ENCODE peak calls at places on chromosomes 13 and 19, in six cellular contexts. L, C, R, W, X and J are unnamed samples. For H3K4me1, the result is how much of the 10 kb centered on the place peaks cover.

GRCh38 chr13:19720039-19720438 is 62.7 kb downstream of the PSPC1 start:
- DNase-seq in L (no peak), C (no peak), R (no peak), W (no peak), X (no peak), J (no peak)

GRCh38 chr19:30718728-30719127 is 346.5 kb downstream of the ZNF536 start:
- DNase-seq in L (no peak), C (no peak), R (no peak), W (no peak), X (no peak), J (no peak)

GRCh38 chr19:48798937-48799336 is 11.9 kb downstream of the BCAT2 start:
- DNase-seq in L (no peak), C (no peak), R (no peak), W (no peak), X (no peak), J (no peak)

GRCh38 chr19:33052352-33052972 is 12.2 kb downstream of the RHPN2 start:
- DNase-seq in L (no peak), C (peak), R (no peak), W (peak), X (no peak), J (peak)

GRCh38 chr19:1566392-1567115 is 1.6 kb downstream of the MEX3D start:
- DNase-seq in L (peak), C (peak), R (no peak), W (peak), X (peak), J (peak)

GRCh38 chr19:42487025-42487797 is 41.1 kb downstream of the CEACAM1 start:
- DNase-seq in L (no peak), C (no peak), R (no peak), W (no peak), X (no peak), J (no peak)

GRCh38 chr19:16969127-16969526 is 57.5 kb downstream of the CPAMD8 start:
- DNase-seq in L (no peak), C (no peak), R (no peak), W (no peak), X (no peak), J (no peak)

GRCh38 chr13:49789961-49790360 is 2.5 kb downstream of the KPNA3 start:
- DNase-seq in L (no peak), C (no peak), R (no peak), W (no peak), X (no peak), J (no peak)

GRCh38 chr13:26440111-26440510 is 117.4 kb upstream of the WASF3 start:
- DNase-seq in L (no peak), C (peak), R (no peak), W (no peak), X (no peak), J (no peak)

GRCh38 chr13:103187621-103188020 is 121.4 kb upstream of the SLC10A2 start:
- DNase-seq in L (no peak), C (no peak), R (no peak), W (no peak), X (no peak), J (no peak)

GRCh38 chr13:27079421-27079958 is 92.1 kb downstream of the USP12 start:
- DNase-seq in L (no peak), C (peak), R (no peak), W (no peak), X (no peak), J (no peak)

GRCh38 chr13:41523396-41523795 is 66.0 kb downstream of the RGCC start:
- DNase-seq in L (no peak), C (no peak), R (no peak), W (no peak), X (no peak), J (no peak)

GRCh38 chr13:33497146-33497845 is 211.7 kb upstream of the STARD13 start:
- DNase-seq in L (no peak), C (peak), R (no peak), W (no peak), X (no peak), J (no peak)
- H3K4me1 ChIP-seq in L (under half), C (under half), R (under half), W (under half), X (under half), J (under half)

GRCh38 chr19:45311640-45312039 is 11.0 kb downstream of the CKM start:
- DNase-seq in L (no peak), C (no peak), R (no peak), W (no peak), X (no peak), J (no peak)
- H3K4me1 ChIP-seq in L (under half), C (under half), R (under half), W (under half), X (under half), J (under half)

GRCh38 chr13:106096661-106097092 is 438.8 kb downstream of the EFNB2 start:
- DNase-seq in L (no peak), C (no peak), R (no peak), W (no peak), X (no peak), J (no peak)

GRCh38 chr13:106099765-106100164 is 435.7 kb downstream of the EFNB2 start:
- DNase-seq in L (peak), C (no peak), R (no peak), W (no peak), X (no peak), J (no peak)

GRCh38 chr13:106100261-106100919 is 435.1 kb downstream of the EFNB2 start:
- DNase-seq in L (peak), C (no peak), R (no peak), W (peak), X (no peak), J (no peak)

GRCh38 chr13:106101201-106101600 is 434.3 kb downstream of the EFNB2 start:
- DNase-seq in L (no peak), C (peak), R (no peak), W (no peak), X (no peak), J (no peak)

DNA sequence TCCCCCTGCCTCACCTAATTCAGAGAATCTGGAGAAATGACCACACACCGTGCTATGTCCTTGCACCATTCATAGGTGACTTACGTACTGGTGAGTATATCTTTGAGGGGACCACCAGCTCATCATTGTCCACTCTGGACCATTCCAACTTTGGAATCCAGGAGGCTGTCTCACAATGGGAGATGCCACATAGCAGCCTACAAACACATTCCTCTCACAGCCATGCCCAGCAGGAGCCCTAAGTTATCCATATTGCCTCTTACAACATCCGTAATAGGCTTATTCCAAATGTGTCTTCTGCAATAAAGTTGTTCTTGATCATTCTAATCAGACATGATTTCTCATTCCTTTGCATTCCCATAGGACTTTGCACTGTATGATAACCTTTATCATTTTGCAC is 436.7 kb downstream of the EFNB2 start:
- DNase-seq in L (no peak), C (no peak), R (no peak), W (no peak), X (no peak), J (no peak)
- H3K4me1 ChIP-seq in L (under half), C (under half), R (under half), W (under half), X (under half), J (under half)

DNA sequence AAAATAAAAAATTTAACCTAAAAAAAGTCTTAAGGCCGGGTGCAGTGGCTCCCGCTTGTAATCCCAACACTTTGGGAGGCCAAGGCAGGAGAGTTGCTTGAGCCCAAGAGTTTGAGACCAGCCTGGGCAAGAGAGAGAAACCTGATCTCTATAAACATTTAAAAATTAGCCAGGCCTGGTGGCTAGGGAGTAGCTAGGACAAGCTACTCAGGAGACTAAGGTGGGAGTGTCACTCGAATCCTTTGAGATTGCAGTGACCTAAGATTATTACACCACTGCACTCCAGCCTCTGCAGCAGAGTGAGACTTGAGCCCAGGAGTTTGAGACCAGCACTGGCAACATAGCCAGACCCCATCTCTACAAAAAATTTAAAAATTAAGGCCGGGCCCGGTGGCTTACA is 1.1 kb downstream of the CCDC97 start:
- DNase-seq in L (no peak), C (no peak), R (no peak), W (no peak), X (no peak), J (no peak)
- H3K4me1 ChIP-seq in L (under half), C (under half), R (under half), W (half or more), X (under half), J (under half)

DNA sequence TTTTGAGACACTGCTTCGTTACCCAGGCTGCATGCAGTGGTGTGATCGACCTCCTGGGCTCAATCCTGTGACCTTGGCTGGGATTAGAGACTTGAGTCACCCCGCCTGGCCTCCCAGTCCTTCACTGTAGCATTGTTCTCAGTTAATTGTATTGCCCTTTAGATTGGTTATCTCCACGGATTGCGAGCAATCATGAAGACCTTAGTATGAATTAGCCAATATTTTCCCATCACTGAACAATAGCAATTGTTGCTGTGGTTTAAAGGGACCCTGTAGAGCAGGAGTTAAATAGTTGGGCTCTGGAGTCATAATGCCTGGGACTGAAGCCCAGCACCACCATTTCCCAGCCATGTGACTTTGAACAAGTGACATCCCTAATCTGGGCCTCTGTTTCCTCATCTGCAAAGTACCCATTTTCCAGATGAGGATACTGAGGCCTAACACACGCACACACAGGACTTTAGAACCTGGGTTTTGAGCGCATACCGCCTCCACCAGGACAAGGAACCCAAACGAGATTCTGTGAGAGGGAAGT is 8.4 kb downstream of the PPP1R14A start:
- DNase-seq in L (no peak), C (peak), R (no peak), W (no peak), X (no peak), J (no peak)
- H3K4me1 ChIP-seq in L (under half), C (under half), R (under half), W (half or more), X (under half), J (under half)

GRCh38 chr19:4379383-4380253 is 20.7 kb downstream of the SH3GL1 start:
- DNase-seq in L (no peak), C (peak), R (no peak), W (peak), X (peak), J (peak)
- H3K4me1 ChIP-seq in L (under half), C (under half), R (half or more), W (half or more), X (under half), J (half or more)

GRCh38 chr19:34181111-34181864 is 9.0 kb downstream of the LSM14A start:
- DNase-seq in L (no peak), C (no peak), R (no peak), W (no peak), X (no peak), J (no peak)
- H3K4me1 ChIP-seq in L (under half), C (under half), R (half or more), W (half or more), X (half or more), J (under half)